ENCODE peak calls at places on chromosomes 12 and 14, in seven cellular contexts. One of them, this sample, is unnamed.

GRCh38 chr12:54128466-54128865 is 60.3 kb downstream of the SMUG1 start:
- DNase-seq in stimulated activated CD8-positive, alpha-beta memory T cell treated with anti-CD3 and anti-CD28 coated beads, Interleukin-7, amount 100 ng/mL, for 4 hours: no peak
- DNase-seq in NCI-H1092: no peak
- DNase-seq in epithelial cell of esophagus: no peak
- DNase-seq in activated T-helper 1 cell treated with anti-CD3 and anti-CD28 coated beads, Interleukin-2, amount 50 U/mL, for 16 hours: no peak
- DNase-seq in CD8-positive, alpha-beta T cell: no peak
- DNase-seq in ACHN: no peak
- DNase-seq in this sample: no peak

GRCh38 chr14:54774824-54775223 is 127.8 kb downstream of the GCH1 start:
- DNase-seq in stimulated activated CD8-positive, alpha-beta memory T cell treated with anti-CD3 and anti-CD28 coated beads, Interleukin-7, amount 100 ng/mL, for 4 hours: no peak
- DNase-seq in activated T-helper 1 cell treated with anti-CD3 and anti-CD28 coated beads, Interleukin-2, amount 50 U/mL, for 16 hours: no peak
- DNase-seq in NCI-H1092: no peak
- DNase-seq in CD8-positive, alpha-beta T cell: no peak
- DNase-seq in epithelial cell of esophagus: no peak
- DNase-seq in ACHN: no peak
- DNase-seq in this sample: no peak

GRCh38 chr12:45215419-45216296 is at the start of gene ANO6:
- DNase-seq in ACHN: peak; percentile 94
- DNase-seq in CD8-positive, alpha-beta T cell: peak; percentile 69
- DNase-seq in activated T-helper 1 cell treated with anti-CD3 and anti-CD28 coated beads, Interleukin-2, amount 50 U/mL, for 16 hours: peak; percentile 65
- DNase-seq in epithelial cell of esophagus: peak; percentile 91
- DNase-seq in stimulated activated CD8-positive, alpha-beta memory T cell treated with anti-CD3 and anti-CD28 coated beads, Interleukin-7, amount 100 ng/mL, for 4 hours: peak; percentile 71
- DNase-seq in NCI-H1092: peak; percentile 95
- DNase-seq in this sample: peak; percentile 83

GRCh38 chr12:110501378-110501721 is 561 bp downstream of the VPS29 start:
- DNase-seq in CD8-positive, alpha-beta T cell: no peak
- DNase-seq in ACHN: peak; percentile 87
- DNase-seq in activated T-helper 1 cell treated with anti-CD3 and anti-CD28 coated beads, Interleukin-2, amount 50 U/mL, for 16 hours: no peak
- DNase-seq in epithelial cell of esophagus: peak; percentile 86
- DNase-seq in stimulated activated CD8-positive, alpha-beta memory T cell treated with anti-CD3 and anti-CD28 coated beads, Interleukin-7, amount 100 ng/mL, for 4 hours: no peak
- DNase-seq in NCI-H1092: no peak
- DNase-seq in this sample: peak; percentile 9

GRCh38 chr12:32548691-32549412 is 130.2 kb upstream of the DNM1L start:
- DNase-seq in ACHN: peak; percentile 59
- DNase-seq in CD8-positive, alpha-beta T cell: no peak
- DNase-seq in NCI-H1092: no peak
- DNase-seq in activated T-helper 1 cell treated with anti-CD3 and anti-CD28 coated beads, Interleukin-2, amount 50 U/mL, for 16 hours: no peak
- DNase-seq in epithelial cell of esophagus: no peak
- DNase-seq in stimulated activated CD8-positive, alpha-beta memory T cell treated with anti-CD3 and anti-CD28 coated beads, Interleukin-7, amount 100 ng/mL, for 4 hours: no peak
- DNase-seq in this sample: no peak

GRCh38 chr14:99515301-99516155 is 34.3 kb downstream of the CCNK start:
- DNase-seq in NCI-H1092: no peak
- DNase-seq in ACHN: no peak
- DNase-seq in stimulated activated CD8-positive, alpha-beta memory T cell treated with anti-CD3 and anti-CD28 coated beads, Interleukin-7, amount 100 ng/mL, for 4 hours: no peak
- DNase-seq in epithelial cell of esophagus: no peak
- DNase-seq in activated T-helper 1 cell treated with anti-CD3 and anti-CD28 coated beads, Interleukin-2, amount 50 U/mL, for 16 hours: no peak
- DNase-seq in CD8-positive, alpha-beta T cell: no peak
- DNase-seq in this sample: no peak

GRCh38 chr14:105292810-105293711 is 7.7 kb downstream of the BRF1 start:
- DNase-seq in epithelial cell of esophagus: no peak
- DNase-seq in ACHN: no peak
- DNase-seq in CD8-positive, alpha-beta T cell: no peak
- DNase-seq in activated T-helper 1 cell treated with anti-CD3 and anti-CD28 coated beads, Interleukin-2, amount 50 U/mL, for 16 hours: no peak
- DNase-seq in NCI-H1092: no peak
- DNase-seq in stimulated activated CD8-positive, alpha-beta memory T cell treated with anti-CD3 and anti-CD28 coated beads, Interleukin-7, amount 100 ng/mL, for 4 hours: no peak
- DNase-seq in this sample: no peak

GRCh38 chr12:52802442-52802841 is 6.5 kb upstream of the KRT3 start:
- DNase-seq in NCI-H1092: no peak
- DNase-seq in ACHN: no peak
- DNase-seq in stimulated activated CD8-positive, alpha-beta memory T cell treated with anti-CD3 and anti-CD28 coated beads, Interleukin-7, amount 100 ng/mL, for 4 hours: no peak
- DNase-seq in activated T-helper 1 cell treated with anti-CD3 and anti-CD28 coated beads, Interleukin-2, amount 50 U/mL, for 16 hours: no peak
- DNase-seq in CD8-positive, alpha-beta T cell: no peak
- DNase-seq in epithelial cell of esophagus: no peak
- DNase-seq in this sample: no peak

GRCh38 chr14:64646103-64646502 is 58.1 kb upstream of the PLEKHG3 start:
- DNase-seq in epithelial cell of esophagus: no peak
- DNase-seq in stimulated activated CD8-positive, alpha-beta memory T cell treated with anti-CD3 and anti-CD28 coated beads, Interleukin-7, amount 100 ng/mL, for 4 hours: no peak
- DNase-seq in activated T-helper 1 cell treated with anti-CD3 and anti-CD28 coated beads, Interleukin-2, amount 50 U/mL, for 16 hours: no peak
- DNase-seq in CD8-positive, alpha-beta T cell: no peak
- DNase-seq in ACHN: no peak
- DNase-seq in NCI-H1092: no peak
- DNase-seq in this sample: no peak

GRCh38 chr14:61106627-61107147 is 125.6 kb downstream of the SLC38A6 start:
- DNase-seq in ACHN: no peak
- DNase-seq in stimulated activated CD8-positive, alpha-beta memory T cell treated with anti-CD3 and anti-CD28 coated beads, Interleukin-7, amount 100 ng/mL, for 4 hours: no peak
- DNase-seq in activated T-helper 1 cell treated with anti-CD3 and anti-CD28 coated beads, Interleukin-2, amount 50 U/mL, for 16 hours: no peak
- DNase-seq in CD8-positive, alpha-beta T cell: no peak
- DNase-seq in NCI-H1092: no peak
- DNase-seq in epithelial cell of esophagus: no peak
- DNase-seq in this sample: no peak

GRCh38 chr12:778615-779014 is 26.2 kb downstream of the WNK1 start:
- DNase-seq in ACHN: peak; percentile 27
- DNase-seq in stimulated activated CD8-positive, alpha-beta memory T cell treated with anti-CD3 and anti-CD28 coated beads, Interleukin-7, amount 100 ng/mL, for 4 hours: no peak
- DNase-seq in epithelial cell of esophagus: no peak
- DNase-seq in activated T-helper 1 cell treated with anti-CD3 and anti-CD28 coated beads, Interleukin-2, amount 50 U/mL, for 16 hours: no peak
- DNase-seq in CD8-positive, alpha-beta T cell: no peak
- DNase-seq in NCI-H1092: no peak
- DNase-seq in this sample: no peak

GRCh38 chr12:48817957-48818830 is at the start of gene CACNB3:
- DNase-seq in ACHN: peak; percentile 78
- DNase-seq in stimulated activated CD8-positive, alpha-beta memory T cell treated with anti-CD3 and anti-CD28 coated beads, Interleukin-7, amount 100 ng/mL, for 4 hours: peak; percentile 70
- DNase-seq in activated T-helper 1 cell treated with anti-CD3 and anti-CD28 coated beads, Interleukin-2, amount 50 U/mL, for 16 hours: peak; percentile 68
- DNase-seq in NCI-H1092: peak; percentile 38
- DNase-seq in CD8-positive, alpha-beta T cell: peak; percentile 81
- DNase-seq in epithelial cell of esophagus: peak; percentile 64
- DNase-seq in this sample: peak; percentile 39

GRCh38 chr12:2575245-2575644 is 219.5 kb upstream of the FKBP4 start:
- DNase-seq in NCI-H1092: no peak
- DNase-seq in CD8-positive, alpha-beta T cell: no peak
- DNase-seq in epithelial cell of esophagus: no peak
- DNase-seq in ACHN: no peak
- DNase-seq in activated T-helper 1 cell treated with anti-CD3 and anti-CD28 coated beads, Interleukin-2, amount 50 U/mL, for 16 hours: no peak
- DNase-seq in stimulated activated CD8-positive, alpha-beta memory T cell treated with anti-CD3 and anti-CD28 coated beads, Interleukin-7, amount 100 ng/mL, for 4 hours: no peak
- DNase-seq in this sample: no peak

GRCh38 chr12:111759991-111760390 is 6.7 kb upstream of the ALDH2 start:
- DNase-seq in epithelial cell of esophagus: no peak
- DNase-seq in activated T-helper 1 cell treated with anti-CD3 and anti-CD28 coated beads, Interleukin-2, amount 50 U/mL, for 16 hours: no peak
- DNase-seq in stimulated activated CD8-positive, alpha-beta memory T cell treated with anti-CD3 and anti-CD28 coated beads, Interleukin-7, amount 100 ng/mL, for 4 hours: no peak
- DNase-seq in CD8-positive, alpha-beta T cell: no peak
- DNase-seq in NCI-H1092: no peak
- DNase-seq in ACHN: no peak
- DNase-seq in this sample: no peak

GRCh38 chr14:66076166-66076565 is 410.0 kb upstream of the CCDC196 start:
- DNase-seq in stimulated activated CD8-positive, alpha-beta memory T cell treated with anti-CD3 and anti-CD28 coated beads, Interleukin-7, amount 100 ng/mL, for 4 hours: no peak
- DNase-seq in NCI-H1092: no peak
- DNase-seq in CD8-positive, alpha-beta T cell: no peak
- DNase-seq in epithelial cell of esophagus: no peak
- DNase-seq in activated T-helper 1 cell treated with anti-CD3 and anti-CD28 coated beads, Interleukin-2, amount 50 U/mL, for 16 hours: no peak
- DNase-seq in ACHN: no peak
- DNase-seq in this sample: no peak

GRCh38 chr14:105045710-105046326 is 19.4 kb downstream of the GPR132 start:
- DNase-seq in epithelial cell of esophagus: peak; percentile 78
- DNase-seq in stimulated activated CD8-positive, alpha-beta memory T cell treated with anti-CD3 and anti-CD28 coated beads, Interleukin-7, amount 100 ng/mL, for 4 hours: peak; percentile 82
- DNase-seq in activated T-helper 1 cell treated with anti-CD3 and anti-CD28 coated beads, Interleukin-2, amount 50 U/mL, for 16 hours: peak; percentile 86
- DNase-seq in NCI-H1092: peak; percentile 81
- DNase-seq in ACHN: peak; percentile 80
- DNase-seq in CD8-positive, alpha-beta T cell: peak; percentile 89
- DNase-seq in this sample: peak; percentile 84

GRCh38 chr12:89453579-89453978 is 71.0 kb downstream of the GALNT4 start:
- DNase-seq in ACHN: peak; percentile 16
- DNase-seq in epithelial cell of esophagus: peak; percentile 24
- DNase-seq in NCI-H1092: no peak
- DNase-seq in activated T-helper 1 cell treated with anti-CD3 and anti-CD28 coated beads, Interleukin-2, amount 50 U/mL, for 16 hours: no peak
- DNase-seq in stimulated activated CD8-positive, alpha-beta memory T cell treated with anti-CD3 and anti-CD28 coated beads, Interleukin-7, amount 100 ng/mL, for 4 hours: no peak
- DNase-seq in CD8-positive, alpha-beta T cell: no peak
- DNase-seq in this sample: no peak

GRCh38 chr14:36940476-36940875 is 231.9 kb downstream of the SLC25A21 start:
- DNase-seq in epithelial cell of esophagus: no peak
- DNase-seq in CD8-positive, alpha-beta T cell: no peak
- DNase-seq in ACHN: no peak
- DNase-seq in activated T-helper 1 cell treated with anti-CD3 and anti-CD28 coated beads, Interleukin-2, amount 50 U/mL, for 16 hours: no peak
- DNase-seq in stimulated activated CD8-positive, alpha-beta memory T cell treated with anti-CD3 and anti-CD28 coated beads, Interleukin-7, amount 100 ng/mL, for 4 hours: no peak
- DNase-seq in NCI-H1092: no peak
- DNase-seq in this sample: no peak

GRCh38 chr14:59969319-59969718 is 49.4 kb downstream of the LRRC9 start:
- DNase-seq in CD8-positive, alpha-beta T cell: no peak
- DNase-seq in epithelial cell of esophagus: peak; percentile 50
- DNase-seq in activated T-helper 1 cell treated with anti-CD3 and anti-CD28 coated beads, Interleukin-2, amount 50 U/mL, for 16 hours: no peak
- DNase-seq in ACHN: no peak
- DNase-seq in NCI-H1092: no peak
- DNase-seq in stimulated activated CD8-positive, alpha-beta memory T cell treated with anti-CD3 and anti-CD28 coated beads, Interleukin-7, amount 100 ng/mL, for 4 hours: no peak
- DNase-seq in this sample: peak; percentile 26

GRCh38 chr14:104108570-104109060 is 23.1 kb downstream of the ASPG start:
- DNase-seq in epithelial cell of esophagus: no peak
- DNase-seq in ACHN: no peak
- DNase-seq in CD8-positive, alpha-beta T cell: no peak
- DNase-seq in NCI-H1092: no peak
- DNase-seq in activated T-helper 1 cell treated with anti-CD3 and anti-CD28 coated beads, Interleukin-2, amount 50 U/mL, for 16 hours: no peak
- DNase-seq in stimulated activated CD8-positive, alpha-beta memory T cell treated with anti-CD3 and anti-CD28 coated beads, Interleukin-7, amount 100 ng/mL, for 4 hours: no peak
- DNase-seq in this sample: no peak

GRCh38 chr14:22753586-22753985 is 12.9 kb upstream of the OXA1L start:
- DNase-seq in CD8-positive, alpha-beta T cell: no peak
- DNase-seq in activated T-helper 1 cell treated with anti-CD3 and anti-CD28 coated beads, Interleukin-2, amount 50 U/mL, for 16 hours: no peak
- DNase-seq in epithelial cell of esophagus: no peak
- DNase-seq in NCI-H1092: no peak
- DNase-seq in stimulated activated CD8-positive, alpha-beta memory T cell treated with anti-CD3 and anti-CD28 coated beads, Interleukin-7, amount 100 ng/mL, for 4 hours: no peak
- DNase-seq in ACHN: no peak
- DNase-seq in this sample: no peak

GRCh38 chr14:35385042-35385839 is 19.3 kb downstream of the NFKBIA start:
- DNase-seq in epithelial cell of esophagus: peak; percentile 56
- DNase-seq in stimulated activated CD8-positive, alpha-beta memory T cell treated with anti-CD3 and anti-CD28 coated beads, Interleukin-7, amount 100 ng/mL, for 4 hours: no peak
- DNase-seq in ACHN: peak; percentile 90
- DNase-seq in activated T-helper 1 cell treated with anti-CD3 and anti-CD28 coated beads, Interleukin-2, amount 50 U/mL, for 16 hours: no peak
- DNase-seq in CD8-positive, alpha-beta T cell: no peak
- DNase-seq in NCI-H1092: peak; percentile 84
- DNase-seq in this sample: peak; percentile 58

GRCh38 chr12:2794261-2794735 is 472 bp upstream of the FKBP4 start:
- DNase-seq in NCI-H1092: peak; percentile 37
- DNase-seq in epithelial cell of esophagus: no peak
- DNase-seq in activated T-helper 1 cell treated with anti-CD3 and anti-CD28 coated beads, Interleukin-2, amount 50 U/mL, for 16 hours: peak; percentile 17
- DNase-seq in stimulated activated CD8-positive, alpha-beta memory T cell treated with anti-CD3 and anti-CD28 coated beads, Interleukin-7, amount 100 ng/mL, for 4 hours: peak; percentile 17
- DNase-seq in ACHN: no peak
- DNase-seq in CD8-positive, alpha-beta T cell: peak; percentile 38
- DNase-seq in this sample: no peak

GRCh38 chr14:105155071-105155651 is 13.4 kb downstream of the JAG2 start:
- DNase-seq in stimulated activated CD8-positive, alpha-beta memory T cell treated with anti-CD3 and anti-CD28 coated beads, Interleukin-7, amount 100 ng/mL, for 4 hours: no peak
- DNase-seq in activated T-helper 1 cell treated with anti-CD3 and anti-CD28 coated beads, Interleukin-2, amount 50 U/mL, for 16 hours: no peak
- DNase-seq in epithelial cell of esophagus: no peak
- DNase-seq in ACHN: no peak
- DNase-seq in CD8-positive, alpha-beta T cell: peak; percentile 16
- DNase-seq in NCI-H1092: no peak
- DNase-seq in this sample: no peak

GRCh38 chr14:37116933-37117844 is 55.2 kb downstream of the SLC25A21 start:
- DNase-seq in NCI-H1092: no peak
- DNase-seq in epithelial cell of esophagus: peak; percentile 85
- DNase-seq in stimulated activated CD8-positive, alpha-beta memory T cell treated with anti-CD3 and anti-CD28 coated beads, Interleukin-7, amount 100 ng/mL, for 4 hours: no peak
- DNase-seq in ACHN: peak; percentile 15
- DNase-seq in CD8-positive, alpha-beta T cell: no peak
- DNase-seq in activated T-helper 1 cell treated with anti-CD3 and anti-CD28 coated beads, Interleukin-2, amount 50 U/mL, for 16 hours: no peak
- DNase-seq in this sample: peak; percentile 34

GRCh38 chr12:114938487-114939210 is 254.7 kb upstream of the TBX3 start:
- DNase-seq in NCI-H1092: no peak
- DNase-seq in stimulated activated CD8-positive, alpha-beta memory T cell treated with anti-CD3 and anti-CD28 coated beads, Interleukin-7, amount 100 ng/mL, for 4 hours: no peak
- DNase-seq in CD8-positive, alpha-beta T cell: no peak
- DNase-seq in ACHN: no peak
- DNase-seq in epithelial cell of esophagus: no peak
- DNase-seq in activated T-helper 1 cell treated with anti-CD3 and anti-CD28 coated beads, Interleukin-2, amount 50 U/mL, for 16 hours: no peak
- DNase-seq in this sample: no peak

GRCh38 chr12:104682790-104683279 is 226.1 kb downstream of the CHST11 start:
- DNase-seq in NCI-H1092: no peak
- DNase-seq in stimulated activated CD8-positive, alpha-beta memory T cell treated with anti-CD3 and anti-CD28 coated beads, Interleukin-7, amount 100 ng/mL, for 4 hours: peak; percentile 56
- DNase-seq in ACHN: no peak
- DNase-seq in CD8-positive, alpha-beta T cell: peak; percentile 82
- DNase-seq in epithelial cell of esophagus: no peak
- DNase-seq in activated T-helper 1 cell treated with anti-CD3 and anti-CD28 coated beads, Interleukin-2, amount 50 U/mL, for 16 hours: peak; percentile 50
- DNase-seq in this sample: no peak

This sample was measured in NCI-H460.